ENCODE peak calls at places on chromosomes 1 and 21, in eight cellular contexts. V, G, X, Y, N, T, Z and D are unnamed samples.

GRCh38 chr21:44419679-44420078 is 35.6 kb upstream of the LRRC3 start:
- DNase-seq in Y (no peak), X (no peak), G (no peak), Z (no peak), N (no peak), V (peak), T (no peak), D (no peak)

GRCh38 chr1:95308276-95308675 is 74.3 kb downstream of the RWDD3 start:
- DNase-seq in X (no peak), T (no peak), Z (no peak), Y (no peak), G (no peak), V (no peak), N (no peak), D (no peak)

GRCh38 chr1:235429143-235429542 is 61.9 kb downstream of the TBCE start:
- DNase-seq in Y (no peak), T (no peak), N (no peak), G (no peak), V (no peak), Z (no peak), X (no peak), D (peak)

GRCh38 chr1:229869687-229870086 is 197.4 kb upstream of the GALNT2 start:
- DNase-seq in G (no peak), T (no peak), N (no peak), Y (no peak), Z (no peak), V (no peak), X (no peak), D (no peak)

GRCh38 chr1:201024251-201024998 is 911 bp upstream of the KIF21B start:
- DNase-seq in T (no peak), V (peak), X (no peak), G (no peak), Z (no peak), N (no peak), Y (no peak), D (no peak)

GRCh38 chr21:30434033-30434631 is 4.1 kb downstream of the KRTAP13-4 start:
- DNase-seq in V (no peak), N (no peak), T (peak), Z (no peak), G (no peak), X (peak), Y (no peak), D (peak)

GRCh38 chr21:29022141-29022540 is 2.3 kb upstream of the USP16 start:
- DNase-seq in X (no peak), Y (no peak), N (no peak), V (no peak), T (no peak), G (no peak), Z (peak), D (no peak)

GRCh38 chr1:208174736-208175507 is 69.3 kb downstream of the PLXNA2 start:
- DNase-seq in Y (no peak), N (no peak), G (no peak), X (peak), V (no peak), T (no peak), Z (no peak), D (no peak)

GRCh38 chr1:70043806-70044205 is 161.6 kb downstream of the LRRC40 start:
- DNase-seq in T (no peak), N (no peak), Y (no peak), V (no peak), G (no peak), Z (no peak), X (peak), D (peak)

GRCh38 chr1:193308438-193308837 is 122.0 kb upstream of the B3GALT2 start:
- DNase-seq in X (peak), G (no peak), N (no peak), V (no peak), Z (no peak), Y (no peak), T (no peak), D (peak)

GRCh38 chr1:119298687-119299086 is 69.9 kb upstream of the HAO2 start:
- DNase-seq in V (no peak), Z (peak), X (peak), N (no peak), T (no peak), G (no peak), Y (no peak), D (peak)

GRCh38 chr1:114353233-114353632 is 157.8 kb downstream of the TRIM33 start:
- DNase-seq in T (no peak), Z (no peak), Y (peak), X (peak), G (peak), N (no peak), V (peak), D (peak)

GRCh38 chr1:159170639-159171038 is 776 bp upstream of the CADM3 start:
- DNase-seq in Y (no peak), V (no peak), T (no peak), G (no peak), X (peak), N (no peak), Z (no peak), D (no peak)